ENCODE peak calls at places on chromosomes 1 and 21, in nine cellular contexts. Z, M, A, T, H, G, N, V and D are unnamed samples.
A peak's percentile ranks its signal among the peaks of the same experiment; 100 is the strongest.

GRCh38 chr1:98102369-98103030 is 181.7 kb upstream of the DPYD start:
- DNase-seq in Z (no peak), M (no peak), A (no peak), T (no peak), H (no peak), G (no peak), N (no peak), V (no peak), D (peak; percentile 40)

GRCh38 chr1:155079487-155080249 is 1.0 kb downstream of the EFNA3 start:
- DNase-seq in Z (no peak), M (no peak), A (peak; percentile 52), T (no peak), H (no peak), G (no peak), N (no peak), V (no peak), D (no peak)

GRCh38 chr1:99627615-99628014 is 18.3 kb upstream of the PALMD start:
- DNase-seq in Z (no peak), M (no peak), A (no peak), T (no peak), H (no peak), G (no peak), N (no peak), V (no peak), D (no peak)

GRCh38 chr1:238722812-238723211 is 663.6 kb upstream of the CHRM3 start:
- DNase-seq in Z (no peak), M (no peak), A (no peak), T (no peak), H (no peak), G (no peak), N (no peak), V (no peak), D (no peak)

GRCh38 chr1:207998691-207999090 is 87.8 kb upstream of the CD34 start:
- DNase-seq in Z (no peak), M (no peak), A (no peak), T (no peak), H (no peak), G (no peak), N (no peak), V (no peak), D (no peak)

GRCh38 chr1:113943028-113943811 is 14.1 kb downstream of the HIPK1 start:
- DNase-seq in Z (no peak), M (no peak), A (no peak), T (no peak), H (no peak), G (no peak), N (no peak), V (no peak), D (peak; percentile 81)

GRCh38 chr1:182083851-182084486 is 22.5 kb upstream of the ZNF648 start:
- DNase-seq in Z (no peak), M (no peak), A (no peak), T (no peak), H (no peak), G (no peak), N (no peak), V (no peak), D (no peak)

GRCh38 chr1:115807723-115808122 is 33.2 kb downstream of the NHLH2 start:
- DNase-seq in Z (peak; percentile 67), M (peak; percentile 61), A (peak; percentile 80), T (no peak), H (peak; percentile 54), G (peak; percentile 69), N (no peak), V (peak; percentile 73), D (peak; percentile 80)

GRCh38 chr1:232950919-232951579 is 638 bp downstream of the NTPCR start:
- DNase-seq in Z (peak; percentile 13), M (peak; percentile 38), A (peak; percentile 72), T (no peak), H (peak; percentile 34), G (peak; percentile 33), N (no peak), V (peak; percentile 36), D (peak; percentile 3)

GRCh38 chr1:78839704-78840277 is 166.7 kb downstream of the ADGRL4 start:
- DNase-seq in Z (peak; percentile 58), M (no peak), A (peak; percentile 47), T (no peak), H (peak; percentile 17), G (peak; percentile 58), N (no peak), V (peak; percentile 40), D (peak; percentile 35)

GRCh38 chr21:41827951-41828883 is 50.9 kb downstream of the PRDM15 start:
- DNase-seq in Z (no peak), M (no peak), A (no peak), T (peak; percentile 20), H (no peak), G (no peak), N (peak; percentile 77), V (peak; percentile 12), D (no peak)

GRCh38 chr1:1122078-1122811 is 6.4 kb upstream of the C1orf159 start:
- DNase-seq in Z (peak; percentile 88), M (peak; percentile 90), A (peak; percentile 84), T (peak; percentile 85), H (peak; percentile 93), G (peak; percentile 69), N (peak; percentile 97), V (peak; percentile 79), D (peak; percentile 58)

GRCh38 chr1:235160395-235160964 is 570 bp downstream of the RBM34 start:
- DNase-seq in Z (no peak), M (no peak), A (no peak), T (no peak), H (no peak), G (peak; percentile 71), N (no peak), V (no peak), D (peak; percentile 70)

GRCh38 chr1:225462714-225463574 is 35.1 kb upstream of the LBR start:
- DNase-seq in Z (no peak), M (peak; percentile 66), A (no peak), T (no peak), H (no peak), G (no peak), N (no peak), V (peak; percentile 64), D (no peak)

GRCh38 chr1:213014642-213015041 is 1.0 kb downstream of the ANGEL2 start:
- DNase-seq in Z (no peak), M (peak; percentile 8), A (peak; percentile 10), T (no peak), H (no peak), G (peak; percentile 26), N (no peak), V (peak; percentile 8), D (peak; percentile 41)

GRCh38 chr1:163761898-163762297 is 440.1 kb downstream of the NUF2 start:
- DNase-seq in Z (no peak), M (no peak), A (no peak), T (no peak), H (no peak), G (no peak), N (no peak), V (no peak), D (no peak)

GRCh38 chr1:41102653-41103052 is 81.1 kb upstream of the SLFNL1 start:
- DNase-seq in Z (no peak), M (no peak), A (no peak), T (no peak), H (no peak), G (no peak), N (no peak), V (no peak), D (peak; percentile 21)

GRCh38 chr21:21631961-21632360 is 633.8 kb downstream of the NCAM2 start:
- DNase-seq in Z (no peak), M (peak; percentile 51), A (no peak), T (no peak), H (no peak), G (no peak), N (no peak), V (no peak), D (peak; percentile 12)

GRCh38 chr1:9384751-9385245 is 92.1 kb downstream of the SPSB1 start:
- DNase-seq in Z (no peak), M (no peak), A (no peak), T (peak; percentile 66), H (no peak), G (no peak), N (no peak), V (peak; percentile 22), D (peak; percentile 31)

GRCh38 chr1:170531758-170532657 is at the start of gene GORAB:
- DNase-seq in Z (peak; percentile 88), M (peak; percentile 91), A (peak; percentile 95), T (peak; percentile 92), H (peak; percentile 87), G (peak; percentile 94), N (peak; percentile 98), V (peak; percentile 97), D (peak; percentile 97)